ENCODE peak calls at places on chromosomes 2 and 18, in four cellular contexts. E, T, J and W are unnamed samples.

GRCh38 chr2:46780801-46781445 is 134.7 kb downstream of the MCFD2 start:
- DNase-seq in E (peak; percentile 80), J (peak; percentile 34), T (no peak), W (no peak)

GRCh38 chr2:33267745-33268144 is 208.7 kb upstream of the RASGRP3 start:
- DNase-seq in J (no peak), T (no peak), E (no peak), W (no peak)

GRCh38 chr2:220811952-220812570 is 760.0 kb downstream of the EPHA4 start:
- DNase-seq in T (no peak), E (no peak), J (no peak), W (no peak)

GRCh38 chr2:46164581-46165301 is 132.5 kb upstream of the EPAS1 start:
- DNase-seq in J (no peak), T (no peak), E (no peak), W (no peak)

GRCh38 chr18:48009116-48009825 is 78.8 kb upstream of the SMAD2 start:
- DNase-seq in T (no peak), J (no peak), E (no peak), W (no peak)

GRCh38 chr2:210546424-210547223 is 9.8 kb upstream of the CPS1 start:
- DNase-seq in J (no peak), E (no peak), T (no peak), W (no peak)

GRCh38 chr2:134258684-134259408 is 5.0 kb downstream of the MGAT5 start:
- DNase-seq in J (no peak), T (no peak), E (no peak), W (no peak)

GRCh38 chr2:210599476-210599875 is 43.1 kb downstream of the CPS1 start:
- DNase-seq in T (no peak), E (no peak), J (no peak), W (no peak)

GRCh38 chr2:234885113-234885512 is 66.7 kb upstream of the SH3BP4 start:
- DNase-seq in E (no peak), J (no peak), T (no peak), W (no peak)

GRCh38 chr2:241770185-241770935 is 6.3 kb upstream of the GAL3ST2 start:
- DNase-seq in T (no peak), J (no peak), E (peak; percentile 96), W (no peak)

GRCh38 chr2:241768850-241769249 is 7.8 kb upstream of the GAL3ST2 start:
- DNase-seq in T (no peak), J (no peak), E (no peak), W (no peak)

GRCh38 chr2:241769819-241770184 is 6.8 kb upstream of the GAL3ST2 start:
- DNase-seq in T (no peak), E (no peak), J (no peak), W (no peak)

GRCh38 chr2:241768251-241768711 is 8.3 kb upstream of the GAL3ST2 start:
- DNase-seq in E (no peak), T (no peak), J (no peak), W (no peak)

DNA sequence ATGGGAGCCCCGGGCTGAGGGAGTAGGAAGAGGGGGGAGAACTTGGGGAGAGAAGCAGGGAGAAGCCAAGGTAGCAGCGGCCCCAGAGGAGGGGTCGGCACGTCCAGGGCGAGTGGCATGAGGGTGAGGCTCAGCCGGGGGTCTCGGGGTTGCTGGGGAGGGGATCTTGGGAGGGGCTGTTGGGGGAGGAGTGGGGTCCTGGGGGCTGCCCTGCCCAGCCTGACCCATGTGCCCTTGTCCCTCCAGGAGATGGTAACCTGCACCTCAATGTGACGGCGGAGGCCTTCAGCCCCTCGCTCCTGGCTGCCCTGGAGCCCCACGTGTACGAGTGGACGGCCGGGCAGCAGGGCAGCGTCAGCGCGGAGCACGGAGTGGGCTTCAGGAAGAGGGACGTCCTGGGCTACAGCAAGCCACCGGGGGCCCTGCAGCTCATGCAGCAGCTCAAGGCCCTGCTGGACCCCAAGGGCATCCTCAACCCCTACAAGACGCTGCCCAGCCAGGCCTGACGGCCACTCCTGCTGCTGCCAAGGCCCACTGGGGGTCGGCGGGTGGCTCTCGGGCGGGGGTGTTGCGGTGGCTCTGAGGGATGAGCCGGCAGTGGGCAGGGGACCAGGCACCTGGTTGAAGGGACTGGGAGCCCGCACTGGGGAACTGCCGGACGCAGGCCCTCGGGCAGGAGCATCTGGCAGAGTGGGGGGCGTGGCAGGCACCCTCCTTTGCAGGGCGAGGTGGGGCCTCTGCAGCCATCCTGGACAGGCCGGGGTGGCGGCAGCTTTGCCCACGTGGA is 9.0 kb upstream of the GAL3ST2 start:
- DNase-seq in T (no peak), E (no peak), J (no peak), W (no peak)
- TF ChIP-seq TCF7L2 in T (no peak), E (no peak), J (no peak), W (no peak)

GRCh38 chr2:169178804-169179390 is 109.5 kb downstream of the DHRS9 start:
- DNase-seq in E (no peak), T (no peak), J (no peak), W (no peak)
- TF ChIP-seq REST in E (no peak), T (no peak), J (no peak), W (no peak)

DNA sequence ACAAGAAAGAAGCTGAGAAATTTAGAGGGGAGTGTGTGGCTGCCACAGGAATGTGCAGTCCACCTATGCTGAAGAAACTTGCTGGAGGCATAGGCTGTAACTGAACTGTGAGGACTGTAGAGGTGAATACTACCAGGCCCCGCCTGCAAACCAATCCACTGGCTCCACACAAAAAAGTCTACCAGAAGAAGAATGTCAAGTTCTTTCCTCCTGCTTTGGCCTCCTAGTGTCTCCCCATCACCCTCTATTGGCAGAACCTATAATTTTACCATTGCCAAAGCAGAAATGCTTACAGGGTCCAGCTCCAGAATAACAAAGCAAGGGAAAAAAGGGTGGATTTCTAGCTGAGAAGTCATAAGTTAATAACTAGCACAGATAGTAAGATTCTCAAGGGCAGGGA is 5.9 kb upstream of the ATP5MC3 start:
- DNase-seq in T (no peak), E (peak; percentile 66), J (no peak), W (no peak)
- TF ChIP-seq CTCF in T (peak; percentile 50), E (peak; percentile 63), J (peak; percentile 51), W (peak; percentile 44)

DNA sequence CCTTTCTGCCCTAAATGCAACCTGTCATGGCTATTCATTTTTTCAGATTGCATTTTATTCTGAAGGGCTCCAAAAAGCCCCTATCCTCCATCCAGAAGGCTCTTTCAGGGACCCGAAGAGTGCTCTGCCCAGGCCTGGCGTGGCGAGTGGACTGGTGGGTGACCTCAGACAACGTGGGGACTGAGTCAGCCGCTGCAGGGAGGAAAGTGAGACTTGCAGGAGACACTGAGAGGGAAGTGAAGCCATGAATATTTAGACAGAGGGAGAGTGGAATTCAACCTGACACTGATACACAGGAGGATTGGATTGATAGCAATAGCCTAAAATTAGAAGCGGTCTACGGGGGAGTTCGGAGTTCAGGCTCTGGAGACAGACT is 63.6 kb upstream of the SIX2 start:
- DNase-seq in E (no peak), J (no peak), T (no peak), W (no peak)
- TF ChIP-seq TCF7L2 in E (no peak), J (no peak), T (no peak), W (no peak)